ENCODE peak calls at places on chromosomes 2 and 18, in four cellular contexts. S, L, N and K are unnamed samples.

GRCh38 chr18:8787764-8788163 is 82.4 kb downstream of the MTCL1 start:
- DNase-seq in L (no peak), N (no peak), S (no peak), K (no peak)

GRCh38 chr2:14601070-14601770 is 31.3 kb upstream of the LRATD1 start:
- DNase-seq in S (no peak), L (no peak), N (no peak), K (no peak)

GRCh38 chr18:75141734-75142133 is 67.2 kb downstream of the PTGR3 start:
- DNase-seq in S (no peak), L (no peak), N (no peak), K (no peak)

GRCh38 chr18:21960189-21960588 is 209.2 kb upstream of the GATA6 start:
- DNase-seq in S (no peak), N (no peak), L (no peak), K (no peak)

GRCh38 chr18:73118121-73118816 is 250.5 kb upstream of the NETO1 start:
- DNase-seq in S (no peak), L (no peak), N (no peak), K (no peak)

GRCh38 chr18:23994361-23994902 is 20.1 kb upstream of the TTC39C start:
- DNase-seq in L (no peak), S (no peak), N (no peak), K (peak)

GRCh38 chr2:240839152-240840143 is 19.4 kb upstream of the KIF1A start:
- DNase-seq in N (no peak), S (no peak), L (no peak), K (no peak)

GRCh38 chr2:209468796-209469325 is 45.0 kb downstream of the MAP2 start:
- DNase-seq in S (no peak), L (no peak), N (no peak), K (no peak)

GRCh38 chr2:43542285-43542933 is 53.4 kb downstream of the THADA start:
- DNase-seq in N (no peak), S (no peak), L (peak), K (peak)

GRCh38 chr18:79456105-79456980 is 60.6 kb downstream of the NFATC1 start:
- DNase-seq in L (no peak), S (no peak), N (no peak), K (no peak)

GRCh38 chr2:219461061-219461514 is 26.4 kb downstream of the SPEG start:
- DNase-seq in N (no peak), L (peak), S (peak), K (peak)

GRCh38 chr2:42147641-42148274 is 21.4 kb upstream of the EML4 start:
- DNase-seq in S (no peak), N (no peak), L (no peak), K (peak)

GRCh38 chr2:71453404-71454220 is at the start of gene DYSF:
- DNase-seq in L (peak), N (peak), S (peak), K (peak)

GRCh38 chr2:187618813-187619212 is 64.6 kb upstream of the TFPI start:
- DNase-seq in N (no peak), S (no peak), L (no peak), K (no peak)

GRCh38 chr18:47970664-47971523 is 40.4 kb upstream of the SMAD2 start:
- DNase-seq in S (no peak), N (no peak), L (no peak), K (no peak)

GRCh38 chr18:27839141-27839540 is 337.8 kb downstream of the CDH2 start:
- DNase-seq in L (no peak), S (no peak), N (no peak), K (no peak)

GRCh38 chr2:241008711-241009121 is 10.3 kb downstream of the SNED1 start:
- DNase-seq in N (no peak), L (no peak), S (no peak), K (no peak)

GRCh38 chr2:9467687-9468086 is 6.7 kb upstream of the IAH1 start:
- DNase-seq in S (no peak), N (no peak), L (no peak), K (no peak)

GRCh38 chr2:69830045-69830905 is 815 bp downstream of the GMCL1 start:
- DNase-seq in L (peak), S (peak), N (peak), K (peak)

GRCh38 chr2:208315081-208315788 is 49.2 kb downstream of the PIKFYVE start:
- DNase-seq in N (no peak), L (no peak), S (no peak), K (no peak)

GRCh38 chr2:119005565-119005964 is 63.6 kb downstream of the MARCO start:
- DNase-seq in L (no peak), N (peak), S (no peak), K (no peak)
- TF ChIP-seq TEAD4 in L (no peak), N (no peak), S (no peak), K (no peak)

DNA sequence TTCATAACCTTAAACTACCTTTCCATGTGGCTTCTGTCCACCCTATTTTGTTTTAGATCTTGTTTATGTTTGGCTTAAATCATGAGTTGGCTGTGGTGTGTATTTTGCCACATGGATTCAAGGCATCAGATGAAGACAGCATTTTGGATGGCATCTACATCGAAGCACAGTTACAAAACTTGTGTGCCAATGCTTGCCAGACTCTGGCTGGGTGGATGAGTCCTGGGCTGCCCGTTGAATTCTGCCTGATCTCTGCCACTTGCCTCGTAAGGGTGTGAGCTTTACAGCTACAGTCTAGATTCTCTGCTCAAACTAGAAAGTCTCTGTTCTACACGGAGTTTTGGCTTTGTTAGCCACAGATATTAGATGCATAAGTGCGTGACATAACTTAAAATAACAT is 335.4 kb downstream of the MYCN start:
- DNase-seq in S (no peak), L (no peak), N (no peak), K (no peak)
- TF ChIP-seq TEAD4 in S (no peak), L (no peak), N (no peak), K (no peak)

GRCh38 chr2:234954551-234954992 is 2.8 kb downstream of the SH3BP4 start:
- DNase-seq in S (peak), N (no peak), L (no peak), K (no peak)
- TF ChIP-seq TEAD4 in S (no peak), N (no peak), L (no peak), K (no peak)

GRCh38 chr18:67261931-67262552 is 254.5 kb downstream of the DSEL start:
- DNase-seq in L (no peak), S (no peak), N (no peak), K (no peak)
- TF ChIP-seq TEAD4 in L (no peak), S (no peak), N (no peak), K (no peak)

DNA sequence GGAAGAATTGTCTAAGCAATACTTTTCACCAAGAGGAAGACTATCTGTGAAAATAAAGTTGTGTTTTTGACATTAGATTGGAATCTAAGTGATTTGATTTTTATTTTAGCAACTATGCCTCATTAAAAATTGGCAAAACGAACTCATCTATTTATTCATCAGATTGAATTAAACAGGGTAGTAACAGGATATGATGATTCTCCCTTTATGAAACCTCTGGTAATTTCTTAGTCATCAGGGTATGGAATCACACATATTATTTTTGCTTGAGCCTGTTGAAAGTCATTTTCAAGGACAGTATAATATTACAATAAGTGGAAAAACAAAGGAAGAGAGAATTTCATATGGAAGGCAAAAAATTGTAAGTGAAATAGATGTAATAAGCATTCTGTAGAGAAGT is 22.0 kb downstream of the ZNF804A start:
- DNase-seq in S (no peak), L (no peak), N (no peak), K (no peak)
- TF ChIP-seq TEAD4 in S (no peak), L (no peak), N (no peak), K (no peak)

DNA sequence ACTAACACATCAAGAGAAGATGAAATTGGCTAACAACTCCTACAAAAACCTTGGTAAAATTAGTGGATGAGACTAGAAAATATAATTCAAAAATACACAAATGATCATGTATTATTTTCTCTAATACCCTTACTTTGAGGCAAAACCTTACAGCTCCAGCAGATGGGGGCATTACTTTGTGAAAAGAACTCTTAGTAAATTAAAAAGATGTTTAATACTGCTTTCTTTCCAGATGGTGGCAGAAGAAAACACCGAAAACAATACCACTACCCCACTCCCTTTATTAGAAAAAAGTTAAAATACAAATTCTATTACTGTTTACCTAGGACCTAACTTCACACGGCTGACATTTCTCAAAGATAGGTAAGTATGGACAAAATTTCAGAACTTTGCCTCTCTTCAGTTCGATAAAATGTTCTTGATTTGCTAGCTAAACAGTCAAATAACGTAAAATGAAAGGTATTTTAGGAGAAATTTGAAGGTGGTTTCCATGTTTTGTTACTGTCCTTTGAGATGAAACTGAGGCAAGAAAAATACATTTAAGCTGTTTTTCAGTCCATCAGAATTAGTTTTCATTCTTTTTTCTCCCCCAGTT is 30.6 kb downstream of the ORC4 start:
- DNase-seq in N (no peak), S (no peak), L (peak), K (peak)
- TF ChIP-seq TEAD4 in N (no peak), S (no peak), L (no peak), K (no peak)

DNA sequence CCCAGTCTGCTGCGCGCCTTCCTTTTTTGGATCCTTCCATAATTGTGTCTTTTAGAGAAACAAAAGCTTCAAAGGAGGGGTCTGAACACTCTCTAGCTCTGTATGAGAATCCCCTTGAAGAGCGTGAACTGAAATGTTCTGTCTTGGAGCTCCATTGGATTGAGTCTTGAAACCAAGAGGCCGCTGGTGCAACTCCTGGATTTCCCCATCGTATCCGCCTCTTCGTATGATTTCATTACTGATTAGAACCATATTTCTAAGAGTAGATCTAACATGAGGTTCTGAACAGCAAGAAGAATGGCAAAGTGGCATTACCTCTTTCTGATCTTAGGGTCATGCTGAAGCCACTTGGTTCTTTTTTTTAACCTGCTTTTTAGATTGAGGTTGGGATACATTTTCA is 31.4 kb upstream of the NRP2 start:
- DNase-seq in S (no peak), L (no peak), N (no peak), K (no peak)
- TF ChIP-seq TEAD4 in S (no peak), L (no peak), N (no peak), K (no peak)

GRCh38 chr2:54348672-54349071 is 92.6 kb upstream of the TSPYL6 start:
- DNase-seq in L (no peak), S (no peak), N (no peak), K (no peak)
- TF ChIP-seq TEAD4 in L (no peak), S (no peak), N (no peak), K (no peak)

DNA sequence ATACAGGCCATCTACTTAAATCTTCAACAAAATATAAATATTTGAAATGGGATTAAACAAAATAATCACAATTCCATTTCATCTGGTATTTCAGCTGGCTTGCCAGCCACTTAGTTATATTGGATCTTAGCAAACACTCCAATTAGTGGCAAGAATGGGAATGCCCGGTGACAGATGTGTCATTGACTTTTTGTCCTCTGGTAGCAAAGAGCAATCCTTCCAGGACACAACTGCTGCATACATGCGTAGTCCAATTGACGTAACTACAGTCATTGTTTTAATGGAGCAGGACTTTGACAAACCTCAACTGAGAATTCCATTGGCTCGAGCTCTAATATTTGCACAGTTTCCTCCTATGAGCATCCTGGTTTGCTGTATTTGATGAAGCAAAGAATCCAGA is 69.9 kb downstream of the RNF152 start:
- DNase-seq in L (no peak), S (no peak), N (no peak), K (no peak)
- TF ChIP-seq TEAD4 in L (no peak), S (no peak), N (no peak), K (no peak)

GRCh38 chr2:3223080-3223923 is 154.3 kb downstream of the EIPR1 start:
- DNase-seq in L (no peak), S (no peak), N (no peak), K (no peak)
- TF ChIP-seq TEAD4 in L (no peak), S (no peak), N (no peak), K (no peak)